ENCODE peak calls at places on chromosomes 11 and 22, in six cellular contexts. N is HS-27A, P is coronary artery, B is fibroblast of the aortic adventitia, M is cardiac muscle cell, Z is NCI-H82. J is an unnamed sample.

GRCh38 chr11:92332986-92333385 is 108.4 kb downstream of the FAT3 start:
- DNase-seq in B (no peak), P (no peak), N (peak), M (no peak), Z (no peak), J (no peak)

GRCh38 chr11:106152824-106153223 is 75.4 kb downstream of the AASDHPPT start:
- DNase-seq in N (no peak), B (peak), Z (no peak), M (no peak), P (no peak), J (no peak)

GRCh38 chr22:25726241-25726640 is 15.7 kb upstream of the MYO18B start:
- DNase-seq in N (no peak), M (no peak), P (no peak), B (peak), Z (no peak), J (no peak)

GRCh38 chr22:20965104-20965887 is 1.8 kb upstream of the AIFM3 start:
- DNase-seq in M (peak), B (no peak), N (no peak), Z (no peak), P (no peak), J (no peak)

GRCh38 chr11:58057481-58057880 is 26.7 kb downstream of the OR6Q1 start:
- DNase-seq in N (no peak), B (no peak), M (no peak), Z (no peak), P (no peak), J (no peak)

GRCh38 chr11:64202992-64203391 is 3.5 kb upstream of the FERMT3 start:
- DNase-seq in B (no peak), N (no peak), P (no peak), M (no peak), Z (no peak), J (no peak)

GRCh38 chr11:117582491-117582890 is 214.5 kb downstream of the DSCAML1 start:
- DNase-seq in P (no peak), M (no peak), B (no peak), N (no peak), Z (no peak), J (no peak)

GRCh38 chr22:46591890-46592289 is 28.3 kb upstream of the GRAMD4 start:
- DNase-seq in N (no peak), B (no peak), P (no peak), Z (no peak), M (no peak), J (no peak)

GRCh38 chr22:45083659-45084305 is 74.0 kb upstream of the PHF21B start:
- DNase-seq in Z (peak), P (no peak), N (no peak), B (peak), M (no peak), J (no peak)

GRCh38 chr11:10818594-10818993 is 9.9 kb upstream of the EIF4G2 start:
- DNase-seq in P (no peak), M (no peak), B (no peak), N (peak), Z (peak), J (no peak)

GRCh38 chr11:72263363-72263762 is 19.4 kb upstream of the PHOX2A start:
- DNase-seq in Z (peak), M (no peak), N (no peak), P (no peak), B (peak), J (no peak)

GRCh38 chr11:79321282-79321681 is 119.5 kb downstream of the TENM4 start:
- DNase-seq in Z (no peak), M (no peak), B (peak), P (no peak), N (no peak), J (no peak)

GRCh38 chr11:38460901-38461300 is 1862.9 kb upstream of the RAG2 start:
- DNase-seq in M (no peak), P (no peak), B (peak), N (peak), Z (peak), J (no peak)

GRCh38 chr11:134289167-134289566 is 13.0 kb downstream of the GLB1L3 start:
- DNase-seq in B (no peak), P (no peak), M (no peak), N (no peak), Z (no peak), J (peak)

GRCh38 chr11:90134420-90135003 is at the start of gene NAALAD2:
- DNase-seq in B (peak), M (peak), P (no peak), Z (peak), N (no peak), J (no peak)